ENCODE peak calls at places on chromosomes 16 and 17, in five cellular contexts. M is stimulated activated CD4-positive, alpha-beta T cell treated with anti-CD3 and anti-CD28 coated beads, TNF-alpha, amount 100 ng/mL, for 1 hour; J is tibial nerve; L is mucosa of gallbladder; D is ascending aorta. T is an unnamed sample.

GRCh38 chr17:80108321-80108971 is 7.1 kb downstream of the GAA start:
- DNase-seq in L (no peak), M (no peak), J (no peak), D (no peak), T (no peak)

GRCh38 chr16:67848118-67848517 is 625 bp upstream of the CENPT start:
- DNase-seq in L (no peak), J (no peak), M (no peak), D (no peak), T (no peak)

GRCh38 chr17:61619493-61619892 is 28.5 kb upstream of the NACA2 start:
- DNase-seq in D (no peak), J (no peak), M (no peak), L (no peak), T (no peak)

GRCh38 chr17:77404812-77405581 is 264.2 kb downstream of the SEC14L1 start:
- DNase-seq in D (peak; percentile 67), J (no peak), M (peak; percentile 70), L (peak; percentile 59), T (no peak)

GRCh38 chr17:44112284-44113280 is 10.9 kb downstream of the HDAC5 start:
- DNase-seq in L (no peak), J (no peak), D (peak; percentile 33), M (no peak), T (peak; percentile 67)

GRCh38 chr17:4951486-4951885 is 567 bp downstream of the ENO3 start:
- DNase-seq in J (no peak), M (no peak), L (no peak), D (no peak), T (no peak)

GRCh38 chr16:78443780-78444422 is 344.4 kb downstream of the WWOX start:
- DNase-seq in J (no peak), L (no peak), D (no peak), M (no peak), T (no peak)

GRCh38 chr17:65173284-65173793 is 36.2 kb downstream of the RGS9 start:
- DNase-seq in M (peak; percentile 37), L (peak; percentile 39), D (peak; percentile 10), J (no peak), T (no peak)

GRCh38 chr16:12228607-12229499 is 252.3 kb downstream of the SNX29 start:
- DNase-seq in D (no peak), M (no peak), L (peak; percentile 31), J (no peak), T (peak; percentile 61)

GRCh38 chr17:8905256-8905778 is 37.8 kb upstream of the PIK3R6 start:
- DNase-seq in D (no peak), M (no peak), J (no peak), L (peak; percentile 7), T (no peak)

GRCh38 chr16:84741351-84741791 is 41.6 kb downstream of the USP10 start:
- DNase-seq in J (no peak), L (no peak), M (no peak), D (no peak), T (no peak)

GRCh38 chr16:65722429-65722828 is 600.6 kb upstream of the CDH11 start:
- DNase-seq in D (no peak), L (no peak), J (no peak), M (no peak), T (no peak)

GRCh38 chr17:40557531-40558299 is 7.6 kb downstream of the CCR7 start:
- DNase-seq in M (no peak), L (peak; percentile 9), D (no peak), J (no peak), T (peak; percentile 57)

GRCh38 chr17:55225237-55225636 is 39.5 kb upstream of the HLF start:
- DNase-seq in L (no peak), J (no peak), M (no peak), D (no peak), T (no peak)

GRCh38 chr17:72804949-72805348 is 287.5 kb downstream of the SLC39A11 start:
- DNase-seq in J (no peak), D (no peak), L (no peak), M (no peak), T (no peak)

GRCh38 chr16:87337247-87337646 is 20.1 kb upstream of the C16orf95 start:
- DNase-seq in D (no peak), M (no peak), J (no peak), L (no peak), T (no peak)

GRCh38 chr17:57261084-57261461 is 4.8 kb downstream of the MSI2 start:
- DNase-seq in M (no peak), L (no peak), J (no peak), D (no peak), T (no peak)

GRCh38 chr16:27980919-27981670 is 82.4 kb downstream of the GSG1L start:
- DNase-seq in J (no peak), L (no peak), M (no peak), D (no peak), T (no peak)